ENCODE peak calls at places on chromosome 3, in four cellular contexts. O, S, Y and T are unnamed samples.

GRCh38 chr3:53168175-53168923 is 7.3 kb downstream of the PRKCD start:
- DNase-seq in S (no peak), Y (no peak), O (no peak), T (no peak)

GRCh38 chr3:48247401-48247807 is 6.5 kb downstream of the ZNF589 start:
- DNase-seq in S (no peak), Y (no peak), O (peak), T (no peak)

GRCh38 chr3:52110502-52110901 is 43.7 kb downstream of the POC1A start:
- DNase-seq in Y (no peak), S (no peak), O (no peak), T (no peak)

GRCh38 chr3:31532587-31533168 is at the start of gene STT3B:
- DNase-seq in Y (no peak), S (peak), O (peak), T (no peak)

GRCh38 chr3:167114619-167115018 is 265.5 kb downstream of the ZBBX start:
- DNase-seq in Y (no peak), O (no peak), S (no peak), T (no peak)

GRCh38 chr3:164360738-164361376 is 717.4 kb downstream of the SI start:
- DNase-seq in O (no peak), Y (no peak), S (no peak), T (no peak)

GRCh38 chr3:17412950-17413530 is 329.4 kb downstream of the TBC1D5 start:
- DNase-seq in O (peak), Y (no peak), S (peak), T (no peak)

GRCh38 chr3:197593046-197593380 is 37.2 kb upstream of the BDH1 start:
- DNase-seq in S (no peak), O (no peak), Y (no peak), T (no peak)

GRCh38 chr3:37262816-37263393 is 88.5 kb upstream of the LRRFIP2 start:
- DNase-seq in S (peak), O (no peak), Y (no peak), T (no peak)

GRCh38 chr3:150610785-150611184 is 7.7 kb downstream of the SELENOT start:
- DNase-seq in Y (no peak), O (peak), S (peak), T (no peak)

GRCh38 chr3:21715662-21716061 is 35.3 kb downstream of the ZNF385D start:
- DNase-seq in O (no peak), S (no peak), Y (no peak), T (no peak)

GRCh38 chr3:142866841-142867631 is 21.8 kb downstream of the PCOLCE2 start:
- DNase-seq in Y (no peak), S (peak), O (no peak), T (peak)
- TF ChIP-seq CTCF in Y (no peak), S (peak), O (peak), T (peak)

DNA sequence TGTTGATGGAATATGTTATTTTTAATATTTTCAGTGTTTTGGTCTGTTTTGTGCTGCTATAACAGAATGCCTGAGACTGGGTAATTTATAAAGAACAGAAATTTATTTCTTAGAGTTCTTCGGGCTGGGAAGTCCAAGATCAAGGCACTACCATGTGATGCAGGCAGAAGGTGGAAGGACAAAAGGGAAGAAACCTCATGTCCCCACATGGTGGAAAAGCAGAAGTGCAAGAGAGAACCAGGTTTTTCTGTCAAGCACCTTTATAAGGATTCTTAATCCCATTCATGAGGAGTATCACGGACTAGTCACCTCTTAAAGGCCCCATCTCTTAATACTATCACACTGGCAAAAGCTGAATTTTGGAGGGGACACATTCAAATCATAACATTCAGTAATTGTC is 57.9 kb upstream of the EPHB3 start:
- DNase-seq in S (no peak), Y (no peak), O (no peak), T (no peak)
- TF ChIP-seq CTCF in S (no peak), Y (no peak), O (peak), T (no peak)

DNA sequence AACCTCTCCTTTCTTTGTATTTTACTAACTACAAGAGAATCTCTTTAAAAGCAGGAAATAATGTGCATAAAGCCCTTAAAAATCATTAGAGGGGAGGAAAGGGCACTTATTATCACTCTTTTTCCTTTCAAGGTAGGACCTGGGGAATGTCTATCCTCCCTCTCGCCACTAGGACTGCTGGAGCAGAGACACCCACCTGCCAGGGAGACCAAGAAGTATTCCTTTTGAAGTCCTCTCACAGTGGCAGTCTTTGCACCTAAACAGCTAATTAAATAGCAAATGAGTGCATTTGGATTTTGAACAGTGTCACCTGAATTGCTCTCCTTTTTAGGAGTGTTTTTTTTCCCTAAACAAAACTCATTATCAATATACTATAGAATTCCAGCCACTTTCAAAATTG is 874.1 kb downstream of the ZPLD1 start:
- DNase-seq in O (no peak), Y (no peak), S (no peak), T (no peak)
- TF ChIP-seq CTCF in O (no peak), Y (no peak), S (no peak), T (peak)

DNA sequence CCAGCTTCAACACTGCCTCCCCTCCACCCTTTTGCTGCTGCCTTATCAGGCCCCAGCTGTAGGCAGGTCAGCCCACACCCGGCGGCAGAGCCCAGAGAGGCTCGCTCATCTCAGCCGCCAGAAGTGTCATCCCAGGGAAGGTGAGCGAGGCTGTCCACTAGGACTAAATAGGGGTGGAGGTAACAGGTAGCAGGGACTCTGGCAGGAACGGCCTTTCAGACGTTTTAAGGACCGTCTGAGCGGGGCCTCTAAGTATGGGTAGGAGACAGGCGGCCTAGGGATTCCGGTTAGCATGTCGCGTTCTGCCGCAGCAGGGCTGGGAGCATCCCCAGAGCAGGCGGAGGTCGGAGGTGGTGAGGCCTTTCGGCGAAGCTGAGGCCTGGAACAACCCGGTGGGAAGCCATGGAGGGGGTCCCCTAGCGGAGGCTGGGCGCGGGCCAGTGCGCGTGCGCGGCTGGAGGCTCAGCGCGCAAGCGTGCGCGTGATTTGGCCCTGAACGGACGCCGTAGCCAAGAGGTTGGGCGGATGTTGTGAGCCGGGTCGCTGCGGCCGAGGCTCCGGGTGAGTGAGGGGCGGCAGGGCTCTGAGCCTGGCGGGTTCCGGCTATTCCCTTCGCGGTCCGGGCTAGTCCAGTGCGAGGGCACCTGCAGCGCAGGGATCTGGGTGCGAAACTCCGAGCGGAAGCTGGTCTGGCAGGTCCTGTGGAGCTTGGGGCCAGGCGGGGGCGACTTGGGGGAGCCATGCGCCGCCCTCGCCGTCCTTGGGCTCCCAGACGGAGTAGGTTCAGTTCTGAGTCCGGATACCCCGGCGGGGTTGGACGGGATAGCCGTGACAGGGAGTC is at the start of the genes MST1 and RNF123:
- DNase-seq in S (peak), O (peak), Y (peak), T (peak)
- TF ChIP-seq CTCF in S (peak), O (peak), Y (no peak), T (peak)

GRCh38 chr3:122092460-122093165 is 37.5 kb downstream of the CD86 start:
- DNase-seq in S (peak), O (peak), Y (no peak), T (no peak)
- TF ChIP-seq CTCF in S (peak), O (peak), Y (no peak), T (peak)